ENCODE peak calls at places on chromosomes 7 and 10, in eight cellular contexts. U is stomach, F is uterus, E is psoas muscle, M is tibial artery, X is transverse colon, A is mammary epithelial cell, B is breast epithelium. I is an unnamed sample. For H3K4me1, H3K9me3 and H3K27me3, the result is how much of the 10 kb centered on the place peaks cover.

GRCh38 chr7:66050990-66051424 is 24.6 kb upstream of the ASL start:
- DNase-seq in E (no peak), F (no peak), B (no peak), M (no peak), A (peak), X (no peak), U (peak), I (peak)

GRCh38 chr7:6273380-6273837 is 985 bp upstream of the CYTH3 start:
- DNase-seq in M (no peak), A (no peak), F (peak), E (no peak), B (no peak), U (no peak), X (peak), I (no peak)

GRCh38 chr10:126351021-126351420 is 37.3 kb downstream of the ADAM12 start:
- DNase-seq in B (no peak), F (no peak), E (no peak), X (no peak), A (no peak), M (no peak), U (no peak), I (no peak)

GRCh38 chr10:43868362-43868672 is 219.6 kb upstream of the ZNF32 start:
- DNase-seq in B (no peak), A (no peak), M (no peak), E (no peak), U (no peak), X (no peak), F (no peak), I (no peak)

GRCh38 chr10:77904110-77904860 is 22.3 kb downstream of the DLG5 start:
- DNase-seq in B (no peak), A (no peak), M (no peak), X (no peak), F (no peak), E (no peak), U (no peak), I (no peak)

GRCh38 chr7:103499976-103500375 is 54.0 kb upstream of the SLC26A5 start:
- DNase-seq in X (no peak), F (no peak), E (no peak), M (no peak), A (no peak), U (no peak), B (no peak), I (no peak)

GRCh38 chr7:143347950-143348349 is 14.6 kb downstream of the FAM131B start:
- DNase-seq in F (no peak), A (no peak), M (no peak), E (no peak), B (no peak), X (no peak), U (no peak), I (no peak)

GRCh38 chr7:151853896-151854807 is 22.8 kb downstream of the PRKAG2 start:
- DNase-seq in U (no peak), X (no peak), F (no peak), M (peak), B (no peak), E (peak), A (no peak), I (peak)

GRCh38 chr10:103861501-103861900 is 6.1 kb upstream of the SH3PXD2A start:
- DNase-seq in E (no peak), M (no peak), F (no peak), X (no peak), A (peak), U (no peak), B (no peak), I (no peak)

GRCh38 chr7:14924398-14924797 is 21.8 kb upstream of the DGKB start:
- DNase-seq in U (no peak), M (no peak), X (no peak), E (no peak), A (no peak), B (no peak), F (no peak), I (no peak)

GRCh38 chr10:88687853-88688467 is 18.1 kb upstream of the LIPK start:
- DNase-seq in F (no peak), E (no peak), X (no peak), B (no peak), A (no peak), U (no peak), M (no peak), I (no peak)

GRCh38 chr7:154853727-154854095 is 149.2 kb downstream of the PAXIP1 start:
- DNase-seq in B (no peak), M (peak), A (no peak), E (no peak), F (no peak), U (no peak), X (no peak), I (no peak)

GRCh38 chr10:98338318-98338717 is 70.3 kb upstream of the LOXL4 start:
- DNase-seq in F (no peak), M (no peak), B (no peak), E (peak), X (no peak), U (no peak), A (no peak), I (no peak)

GRCh38 chr7:159067870-159068787 is 76.5 kb downstream of the VIPR2 start:
- DNase-seq in E (peak), A (no peak), F (peak), U (no peak), X (peak), B (no peak), M (peak), I (no peak)

GRCh38 chr10:50614444-50615137 is 9.2 kb downstream of the SGMS1 start:
- DNase-seq in M (no peak), A (no peak), B (no peak), U (peak), E (peak), X (no peak), F (no peak), I (no peak)

GRCh38 chr10:132467464-132468149 is 70.0 kb upstream of the INPP5A start:
- DNase-seq in E (peak), M (peak), B (no peak), A (no peak), F (no peak), X (peak), U (no peak), I (no peak)

GRCh38 chr7:102045681-102046372 is 228.4 kb downstream of the CUX1 start:
- DNase-seq in X (no peak), A (no peak), F (no peak), E (no peak), B (no peak), U (no peak), M (no peak), I (no peak)

GRCh38 chr10:132247943-132248342 is 59.8 kb downstream of the STK32C start:
- DNase-seq in E (no peak), A (no peak), U (no peak), F (no peak), M (no peak), X (no peak), B (no peak), I (no peak)

GRCh38 chr7:50266893-50267386 is 37.6 kb upstream of the IKZF1 start:
- DNase-seq in B (no peak), E (peak), F (peak), U (peak), M (no peak), A (no peak), X (peak), I (no peak)

GRCh38 chr10:86652361-86653202 is 1.8 kb upstream of the OPN4 start:
- DNase-seq in B (peak), M (peak), F (no peak), E (no peak), U (no peak), X (peak), A (no peak), I (no peak)

GRCh38 chr10:101779544-101780186 is 3.6 kb downstream of the NPM3 start:
- DNase-seq in E (peak), X (peak), B (peak), F (peak), U (peak), A (peak), M (peak), I (peak)

GRCh38 chr10:23190872-23191763 is 994 bp upstream of the PTF1A start:
- DNase-seq in U (no peak), A (no peak), E (no peak), F (no peak), M (no peak), B (no peak), X (no peak), I (peak)

GRCh38 chr10:73589538-73590126 is 1.5 kb downstream of the USP54 start:
- DNase-seq in A (peak), U (peak), M (no peak), B (no peak), F (no peak), X (no peak), E (no peak), I (no peak)

GRCh38 chr7:93150200-93150835 is 2.1 kb upstream of the SAMD9L start:
- DNase-seq in M (no peak), E (no peak), F (no peak), B (no peak), U (no peak), A (peak), X (no peak), I (no peak)

GRCh38 chr7:1696671-1697498 is 26.8 kb downstream of the ELFN1 start:
- DNase-seq in B (peak), F (peak), A (no peak), U (no peak), X (no peak), E (peak), M (peak), I (no peak)

GRCh38 chr7:17054206-17054605 is 172.4 kb upstream of the AGR3 start:
- DNase-seq in A (peak), U (no peak), F (no peak), E (no peak), M (no peak), B (no peak), X (no peak), I (no peak)

GRCh38 chr7:78607099-78607498 is 808.5 kb downstream of the PHTF2 start:
- DNase-seq in X (no peak), B (no peak), M (no peak), E (no peak), A (no peak), U (no peak), F (no peak), I (no peak)

GRCh38 chr10:71729023-71729649 is 9.6 kb upstream of the C10orf105 start:
- DNase-seq in E (peak), X (peak), M (no peak), B (peak), F (no peak), U (peak), A (peak), I (peak)

GRCh38 chr7:2921748-2922147 is 77.6 kb upstream of the GNA12 start:
- DNase-seq in B (no peak), M (no peak), E (no peak), F (no peak), U (no peak), A (no peak), X (no peak), I (no peak)

GRCh38 chr10:83222300-83222699 is 917.0 kb upstream of the GHITM start:
- DNase-seq in X (no peak), F (no peak), M (no peak), E (no peak), B (no peak), U (no peak), A (no peak), I (no peak)
- H3K4me1 ChIP-seq in X (under half), F (under half), M (under half), E (under half), B (under half), U (under half), A (under half), I (under half)

GRCh38 chr7:57415730-57416129 is 34.2 kb upstream of the ZNF716 start:
- DNase-seq in A (no peak), F (no peak), X (no peak), B (no peak), M (no peak), U (no peak), E (no peak), I (peak)
- H3K9me3 ChIP-seq in A (under half), F (under half), X (under half), B (under half), M (under half), U (under half), E (under half), I (under half)

GRCh38 chr10:100687143-100687953 is 58.0 kb upstream of the PAX2 start:
- DNase-seq in U (no peak), M (no peak), X (no peak), E (no peak), B (no peak), F (no peak), A (no peak), I (no peak)
- H3K27me3 ChIP-seq in U (half or more), M (under half), X (half or more), E (under half), B (half or more), F (under half), A (half or more), I (under half)

GRCh38 chr7:137934941-137935848 is 66.7 kb downstream of the CREB3L2 start:
- DNase-seq in M (no peak), E (no peak), A (no peak), F (no peak), U (no peak), X (no peak), B (no peak), I (no peak)
- H3K4me1 ChIP-seq in M (under half), E (under half), A (half or more), F (under half), U (half or more), X (half or more), B (under half), I (under half)

GRCh38 chr7:157839672-157840167 is 502.9 kb downstream of the DNAJB6 start:
- DNase-seq in U (no peak), M (no peak), B (no peak), E (peak), A (no peak), F (no peak), X (no peak), I (no peak)
- H3K9me3 ChIP-seq in U (under half), M (under half), B (under half), E (under half), A (under half), F (under half), X (under half), I (under half)

DNA sequence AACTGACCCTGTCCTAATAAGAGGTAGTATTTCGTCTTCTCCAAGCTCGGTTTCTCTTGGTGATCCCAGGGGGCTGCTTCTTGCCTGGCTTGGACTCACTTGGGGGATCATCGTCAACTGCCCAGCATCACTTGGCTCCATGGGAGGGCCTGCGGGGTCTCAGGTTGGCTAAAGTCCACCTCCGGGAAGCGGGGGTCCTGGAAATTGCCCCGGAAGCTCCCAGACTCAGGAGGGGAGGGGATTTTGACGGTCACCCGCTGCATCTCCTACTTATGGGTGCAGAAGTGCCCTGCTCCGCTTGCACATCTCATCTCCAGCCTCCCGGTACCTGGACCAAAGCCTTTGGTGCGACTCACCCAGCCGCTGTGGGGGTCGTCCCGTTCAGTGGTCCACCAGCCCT is 18.7 kb downstream of the KCNK18 start:
- DNase-seq in M (no peak), F (no peak), B (no peak), X (no peak), E (no peak), A (no peak), U (no peak), I (no peak)
- H3K27me3 ChIP-seq in M (under half), F (under half), B (under half), X (half or more), E (under half), A (under half), U (half or more), I (under half)

GRCh38 chr10:124675824-124676223 is 68.4 kb downstream of the FAM53B start:
- DNase-seq in M (no peak), E (no peak), U (no peak), F (no peak), B (no peak), A (no peak), X (no peak), I (no peak)
- H3K4me1 ChIP-seq in M (under half), E (half or more), U (under half), F (under half), B (under half), A (under half), X (half or more), I (under half)

I was measured in lung.